ENCODE peak calls at places on chromosomes 2 and 18, in eight cellular contexts. M is RWPE2; J is adrenal gland; Z is uterus; N is CD8-positive, alpha-beta T cell; C is breast epithelium; T is A673; Y is MM.1S. A is an unnamed sample.

GRCh38 chr2:221350621-221351020 is 221.5 kb downstream of the EPHA4 start:
- DNase-seq in Y (no peak), N (no peak), C (no peak), Z (no peak), M (no peak), T (no peak), J (no peak), A (no peak)

GRCh38 chr2:112493858-112494648 is 12.1 kb downstream of the TTL start:
- DNase-seq in C (no peak), T (peak; percentile 94), N (no peak), J (peak; percentile 22), Y (no peak), Z (no peak), M (no peak), A (peak; percentile 53)

GRCh38 chr2:227152093-227152766 is 11.8 kb downstream of the COL4A4 start:
- DNase-seq in N (no peak), C (no peak), T (no peak), J (no peak), Y (no peak), M (no peak), Z (no peak), A (no peak)

GRCh38 chr2:213121677-213122076 is 29.7 kb downstream of the IKZF2 start:
- DNase-seq in Z (no peak), Y (no peak), J (no peak), C (no peak), N (no peak), M (no peak), T (no peak), A (no peak)

GRCh38 chr18:48825101-48825745 is 125.5 kb downstream of the SMAD7 start:
- DNase-seq in N (peak; percentile 7), Z (peak; percentile 13), J (no peak), M (no peak), C (peak; percentile 34), Y (no peak), T (no peak), A (no peak)

GRCh38 chr18:28855524-28855923 is 678.6 kb upstream of the CDH2 start:
- DNase-seq in Z (no peak), C (no peak), N (no peak), M (no peak), T (peak; percentile 59), J (no peak), Y (no peak), A (no peak)

GRCh38 chr2:10414591-10414990 is 33.5 kb downstream of the ODC1 start:
- DNase-seq in Y (no peak), T (no peak), C (no peak), Z (no peak), N (no peak), J (no peak), M (no peak), A (no peak)

GRCh38 chr2:118672571-118673158 is 174.8 kb downstream of the EN1 start:
- DNase-seq in T (no peak), J (no peak), N (no peak), C (no peak), M (no peak), Z (no peak), Y (no peak), A (no peak)

GRCh38 chr2:26913599-26914285 is 56.7 kb upstream of the MAPRE3 start:
- DNase-seq in N (no peak), Z (no peak), T (peak; percentile 29), M (no peak), J (no peak), C (no peak), Y (no peak), A (no peak)

GRCh38 chr2:84904717-84905174 is 710 bp upstream of the TMSB10 start:
- DNase-seq in N (peak; percentile 44), Z (peak; percentile 71), Y (no peak), C (peak; percentile 69), M (no peak), T (peak; percentile 67), J (peak; percentile 66), A (peak; percentile 79)

GRCh38 chr2:74481961-74482800 is 617 bp downstream of the CCDC142 start:
- DNase-seq in M (no peak), N (peak; percentile 56), Y (peak; percentile 57), C (no peak), J (peak; percentile 37), Z (no peak), T (no peak), A (no peak)

GRCh38 chr2:67938053-67938452 is 124.8 kb downstream of the C1D start:
- DNase-seq in J (no peak), C (no peak), N (no peak), M (no peak), T (no peak), Z (no peak), Y (no peak), A (no peak)

DNA sequence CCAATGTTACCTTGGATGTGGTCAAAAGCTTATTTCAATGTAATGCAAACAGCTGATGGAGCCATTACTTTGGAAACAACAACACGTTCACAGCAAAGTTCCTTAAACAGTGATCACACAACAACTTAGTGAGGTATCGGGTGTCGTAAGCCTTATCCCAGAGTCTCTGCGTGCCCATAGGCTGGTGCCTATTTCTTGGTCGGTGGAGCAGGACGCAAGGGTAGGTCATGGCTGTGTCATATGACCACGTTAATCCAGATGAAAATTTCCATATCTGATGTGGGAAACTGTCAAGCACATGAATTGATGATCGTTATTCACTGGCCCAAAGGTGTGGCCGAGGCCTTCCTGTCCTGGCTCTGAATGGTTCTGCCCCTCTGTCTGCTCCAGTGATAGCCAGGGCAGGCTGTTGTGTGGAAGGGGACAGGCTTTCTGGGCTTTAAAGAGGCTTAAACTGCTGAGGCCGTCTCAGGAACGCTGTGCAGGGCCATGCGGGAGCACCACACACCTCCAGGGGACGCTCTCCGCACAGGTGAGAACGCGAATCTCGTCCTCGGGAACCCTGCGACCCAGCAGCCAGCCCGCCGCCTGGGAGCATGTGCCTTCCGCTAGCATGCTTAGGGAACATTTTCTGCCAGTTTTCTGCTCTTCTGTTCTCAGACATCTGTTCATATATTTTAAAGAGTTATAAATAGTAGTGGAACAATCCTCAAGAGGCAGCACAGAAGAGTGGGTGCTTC is 90.6 kb downstream of the KCTD1 start:
- DNase-seq in J (no peak), Y (no peak), M (no peak), C (no peak), T (no peak), Z (no peak), N (no peak), A (no peak)
- TF ChIP-seq CTCF in J (no peak), Y (no peak), M (no peak), C (no peak), T (no peak), Z (no peak), N (no peak), A (no peak)

GRCh38 chr18:58254873-58255511 is 211.0 kb downstream of the NEDD4L start:
- DNase-seq in T (no peak), M (no peak), J (no peak), Y (no peak), Z (no peak), N (no peak), C (no peak), A (no peak)
- H3K4me1 ChIP-seq in T (no peaks in the 10 kb centered on the region), M (peaks cover 14% of the 10 kb centered on the region), J (no peaks in the 10 kb centered on the region), Y (no peaks in the 10 kb centered on the region), Z (no peaks in the 10 kb centered on the region), N (no peaks in the 10 kb centered on the region), C (no peaks in the 10 kb centered on the region), A (no peaks in the 10 kb centered on the region)

GRCh38 chr2:234308814-234309195 is 188.1 kb downstream of the ARL4C start:
- DNase-seq in J (no peak), T (no peak), N (peak; percentile 60), M (no peak), Z (no peak), C (no peak), Y (no peak), A (no peak)

GRCh38 chr2:234307322-234307961 is 189.4 kb downstream of the ARL4C start:
- DNase-seq in C (no peak), Y (no peak), Z (no peak), T (no peak), N (no peak), J (no peak), M (no peak), A (no peak)

GRCh38 chr2:234309431-234309830 is 187.4 kb downstream of the ARL4C start:
- DNase-seq in Z (no peak), J (no peak), C (no peak), M (no peak), Y (no peak), T (no peak), N (no peak), A (no peak)

GRCh38 chr2:234306426-234307173 is 190.3 kb downstream of the ARL4C start:
- DNase-seq in T (no peak), Y (no peak), M (no peak), N (no peak), J (no peak), C (no peak), Z (no peak), A (no peak)

DNA sequence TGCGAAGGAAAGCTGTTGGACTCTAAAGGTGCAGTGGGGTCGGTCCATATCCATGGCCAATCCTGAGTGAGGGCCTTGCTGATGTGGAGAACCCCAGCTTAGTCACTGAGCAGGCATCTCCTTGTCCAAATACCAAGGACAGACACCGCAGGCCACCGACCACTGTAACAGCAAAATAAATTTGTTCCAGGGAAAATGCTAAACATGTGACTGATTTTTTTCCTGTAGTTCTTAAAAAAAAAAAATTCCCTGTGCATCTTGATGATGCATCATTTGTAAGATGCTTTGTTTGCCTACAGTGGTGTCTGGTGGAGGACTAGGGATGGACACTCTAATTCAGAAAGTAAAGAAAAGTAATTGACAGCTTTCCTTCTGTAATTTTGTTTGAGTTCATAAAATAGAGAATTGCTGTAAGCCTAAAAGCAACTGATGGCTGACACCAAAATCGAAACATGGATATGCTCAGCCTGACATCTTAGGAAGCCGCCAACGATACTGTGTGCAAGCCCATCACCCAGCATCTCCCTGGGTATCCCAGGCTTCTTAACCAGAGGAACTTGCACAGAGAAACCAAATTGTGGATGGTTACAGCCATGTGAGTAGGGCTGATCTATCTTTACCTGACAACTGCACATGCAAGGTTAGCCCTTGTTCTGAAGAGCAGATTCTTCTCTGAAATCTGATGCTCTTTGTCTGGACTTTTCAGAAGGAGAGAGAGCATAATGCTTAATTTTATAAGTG is 188.6 kb downstream of the ARL4C start:
- DNase-seq in C (no peak), M (no peak), Z (no peak), J (no peak), T (no peak), Y (no peak), N (no peak), A (no peak)
- TF ChIP-seq CTCF in C (no peak), M (no peak), Z (no peak), J (no peak), T (no peak), Y (no peak), N (no peak), A (no peak)

GRCh38 chr2:195515551-195515950 is 141.5 kb upstream of the SLC39A10 start:
- DNase-seq in N (no peak), Z (no peak), M (no peak), J (no peak), T (no peak), C (no peak), Y (no peak), A (no peak)

GRCh38 chr2:195520671-195521155 is 136.3 kb upstream of the SLC39A10 start:
- DNase-seq in Y (no peak), J (no peak), Z (no peak), C (no peak), N (no peak), T (no peak), M (peak; percentile 64), A (peak; percentile 7)
- H3K4me1 ChIP-seq in Y (no peaks in the 10 kb centered on the region), J (no peaks in the 10 kb centered on the region), Z (no peaks in the 10 kb centered on the region), C (no peaks in the 10 kb centered on the region), N (no peaks in the 10 kb centered on the region), T (no peaks in the 10 kb centered on the region), M (peaks cover 5% of the 10 kb centered on the region), A (no peaks in the 10 kb centered on the region)

GRCh38 chr2:48734576-48735303 is 20.8 kb downstream of the LHCGR start:
- DNase-seq in Z (no peak), T (no peak), M (no peak), N (no peak), J (no peak), Y (no peak), C (no peak), A (no peak)
- TF ChIP-seq CTCF in Z (no peak), T (no peak), M (no peak), N (no peak), J (no peak), Y (no peak), C (no peak), A (no peak)

A was measured in Caco-2.